ENCODE peak calls at places on chromosomes 3 and 15, in seven cellular contexts. J is AG09309, L is left ventricle myocardium inferior, I is esophagus muscularis mucosa, P is MM.1S, O is thoracic aorta, A is body of pancreas. K is an unnamed sample.

GRCh38 chr3:83842511-83842910 is 1116.3 kb upstream of the CADM2 start:
- DNase-seq in J (no peak), L (no peak), I (no peak), P (no peak), O (no peak), A (no peak), K (no peak)

GRCh38 chr3:54915976-54916375 is 11.9 kb downstream of the LRTM1 start:
- DNase-seq in J (no peak), L (no peak), I (no peak), P (no peak), O (no peak), A (no peak), K (no peak)

GRCh38 chr15:71443538-71443937 is 328.3 kb downstream of the THSD4 start:
- DNase-seq in J (no peak), L (peak), I (no peak), P (peak), O (no peak), A (peak), K (no peak)

GRCh38 chr3:94862703-94863102 is 799.8 kb downstream of the NSUN3 start:
- DNase-seq in J (no peak), L (no peak), I (no peak), P (peak), O (no peak), A (no peak), K (no peak)

GRCh38 chr3:11558918-11559815 is 84.5 kb downstream of the VGLL4 start:
- DNase-seq in J (no peak), L (peak), I (no peak), P (no peak), O (no peak), A (peak), K (peak)

GRCh38 chr3:32781211-32781968 is 36.4 kb upstream of the TRIM71 start:
- DNase-seq in J (no peak), L (peak), I (no peak), P (peak), O (no peak), A (peak), K (peak)

GRCh38 chr3:4550957-4551754 is 58.0 kb downstream of the ITPR1 start:
- DNase-seq in J (no peak), L (peak), I (peak), P (no peak), O (no peak), A (no peak), K (no peak)

GRCh38 chr3:72767927-72768880 is 80.0 kb downstream of the SHQ1 start:
- DNase-seq in J (no peak), L (no peak), I (no peak), P (no peak), O (no peak), A (no peak), K (no peak)

GRCh38 chr3:8802256-8802655 is 32.8 kb upstream of the OXTR start:
- DNase-seq in J (no peak), L (no peak), I (no peak), P (no peak), O (no peak), A (no peak), K (no peak)

GRCh38 chr15:66901336-66902100 is 163.9 kb upstream of the SMAD3 start:
- DNase-seq in J (no peak), L (no peak), I (no peak), P (no peak), O (no peak), A (no peak), K (no peak)

GRCh38 chr15:51801391-51801835 is 28.0 kb upstream of the TMOD3 start:
- DNase-seq in J (no peak), L (peak), I (no peak), P (no peak), O (no peak), A (peak), K (no peak)

GRCh38 chr15:29682361-29682760 is 139.9 kb downstream of the TJP1 start:
- DNase-seq in J (no peak), L (no peak), I (no peak), P (no peak), O (no peak), A (no peak), K (no peak)

GRCh38 chr3:144241381-144241780 is 269.8 kb downstream of the DIPK2A start:
- DNase-seq in J (peak), L (no peak), I (no peak), P (no peak), O (no peak), A (no peak), K (no peak)

GRCh38 chr3:59043391-59043790 is 6.4 kb downstream of the CFAP20DC start:
- DNase-seq in J (no peak), L (no peak), I (no peak), P (no peak), O (no peak), A (no peak), K (no peak)

GRCh38 chr3:160125188-160125587 is 100.0 kb upstream of the C3orf80 start:
- DNase-seq in J (no peak), L (no peak), I (no peak), P (no peak), O (no peak), A (no peak), K (no peak)

GRCh38 chr3:34727700-34728099 is 911.6 kb upstream of the ARPP21 start:
- DNase-seq in J (no peak), L (no peak), I (no peak), P (no peak), O (no peak), A (no peak), K (no peak)

GRCh38 chr3:23455084-23455483 is 252.0 kb downstream of the UBE2E2 start:
- DNase-seq in J (peak), L (no peak), I (no peak), P (no peak), O (no peak), A (no peak), K (no peak)

GRCh38 chr3:183252973-183253363 is at the start of gene B3GNT5:
- DNase-seq in J (no peak), L (peak), I (no peak), P (no peak), O (no peak), A (peak), K (peak)

GRCh38 chr15:86663304-86663703 is 583.6 kb downstream of the AGBL1 start:
- DNase-seq in J (no peak), L (no peak), I (no peak), P (no peak), O (no peak), A (no peak), K (no peak)

GRCh38 chr3:167100651-167101050 is 279.4 kb downstream of the ZBBX start:
- DNase-seq in J (no peak), L (no peak), I (no peak), P (no peak), O (no peak), A (no peak), K (no peak)

GRCh38 chr3:31546152-31546551 is 13.4 kb downstream of the STT3B start:
- DNase-seq in J (no peak), L (no peak), I (no peak), P (no peak), O (no peak), A (no peak), K (no peak)

GRCh38 chr15:65095011-65095746 is 18.6 kb downstream of the KBTBD13 start:
- DNase-seq in J (no peak), L (no peak), I (no peak), P (no peak), O (no peak), A (no peak), K (no peak)

GRCh38 chr3:182136008-182136910 is 424.5 kb downstream of the SOX2 start:
- DNase-seq in J (no peak), L (no peak), I (no peak), P (no peak), O (no peak), A (no peak), K (no peak)

GRCh38 chr3:160331127-160331937 is 67.7 kb downstream of the IFT80 start:
- DNase-seq in J (peak), L (no peak), I (no peak), P (no peak), O (no peak), A (no peak), K (no peak)

GRCh38 chr3:186931487-186932280 is 1.4 kb downstream of the ST6GAL1 start:
- DNase-seq in J (no peak), L (peak), I (no peak), P (peak), O (no peak), A (peak), K (peak)

GRCh38 chr3:18724456-18724855 is 299.3 kb upstream of the SATB1 start:
- DNase-seq in J (no peak), L (no peak), I (no peak), P (no peak), O (no peak), A (no peak), K (no peak)

GRCh38 chr3:31095254-31095653 is 200.8 kb upstream of the GADL1 start:
- DNase-seq in J (no peak), L (no peak), I (no peak), P (no peak), O (no peak), A (no peak), K (no peak)

GRCh38 chr3:120838441-120839091 is 69.4 kb upstream of the STXBP5L start:
- DNase-seq in J (no peak), L (no peak), I (no peak), P (peak), O (no peak), A (no peak), K (no peak)

GRCh38 chr3:164326714-164327113 is 751.6 kb downstream of the SI start:
- DNase-seq in J (no peak), L (no peak), I (no peak), P (no peak), O (no peak), A (no peak), K (no peak)

GRCh38 chr3:58839187-58839586 is 172.6 kb upstream of the FAM3D start:
- DNase-seq in J (no peak), L (no peak), I (no peak), P (no peak), O (no peak), A (no peak), K (no peak)

GRCh38 chr3:30557904-30558303 is 48.5 kb upstream of the TGFBR2 start:
- DNase-seq in J (no peak), L (no peak), I (no peak), P (no peak), O (no peak), A (no peak), K (no peak)

GRCh38 chr3:71934520-71934919 is 149.6 kb upstream of the PROK2 start:
- DNase-seq in J (no peak), L (no peak), I (no peak), P (no peak), O (no peak), A (no peak), K (no peak)

DNA sequence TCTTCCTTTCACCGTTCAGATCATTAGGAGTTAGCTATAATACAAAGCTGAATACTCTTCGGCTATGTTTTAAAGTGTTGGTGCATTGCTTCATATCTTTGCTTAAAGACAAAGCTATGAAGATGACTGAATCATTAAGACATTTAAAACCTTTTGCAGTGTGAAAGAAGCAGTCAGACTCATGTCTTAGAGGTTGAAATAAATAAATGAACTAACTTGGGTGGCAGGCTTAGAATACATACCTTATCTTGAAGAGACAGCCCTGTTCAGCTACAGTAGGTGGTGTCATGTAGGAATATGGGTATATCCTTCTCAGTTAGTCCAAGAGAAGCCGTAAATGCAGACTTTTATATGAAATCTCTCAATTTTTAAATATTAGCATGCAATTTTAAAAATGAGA is 63.4 kb downstream of the OPA1 start:
- DNase-seq in J (no peak), L (no peak), I (no peak), P (no peak), O (no peak), A (no peak), K (no peak)
- H3K4me3 ChIP-seq in J (no peak), L (no peak), I (no peak), P (no peak), O (no peak), A (no peak), K (no peak)

DNA sequence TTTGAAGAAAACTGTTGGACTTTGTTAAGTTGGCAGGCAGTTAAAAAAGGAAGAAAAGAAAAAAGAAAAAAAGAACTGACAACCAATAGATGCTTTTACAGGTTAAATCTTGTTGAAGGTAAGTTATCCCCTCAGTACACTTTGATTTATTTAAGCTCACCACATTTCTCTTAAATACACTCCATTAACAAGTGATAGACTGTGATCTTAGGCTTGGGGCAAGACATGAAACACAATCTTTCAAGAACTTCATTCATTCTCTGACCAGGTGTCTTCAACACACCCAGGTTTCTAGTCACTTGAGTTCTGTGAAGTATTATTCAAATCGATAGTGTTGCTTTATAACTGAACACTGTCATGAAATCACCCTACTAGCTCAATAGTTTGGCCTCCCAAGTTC is 751.9 kb downstream of the ROBO1 start:
- DNase-seq in J (no peak), L (no peak), I (no peak), P (no peak), O (no peak), A (no peak), K (no peak)
- H3K4me3 ChIP-seq in J (peak), L (peak), I (no peak), P (peak), O (no peak), A (no peak), K (peak)

DNA sequence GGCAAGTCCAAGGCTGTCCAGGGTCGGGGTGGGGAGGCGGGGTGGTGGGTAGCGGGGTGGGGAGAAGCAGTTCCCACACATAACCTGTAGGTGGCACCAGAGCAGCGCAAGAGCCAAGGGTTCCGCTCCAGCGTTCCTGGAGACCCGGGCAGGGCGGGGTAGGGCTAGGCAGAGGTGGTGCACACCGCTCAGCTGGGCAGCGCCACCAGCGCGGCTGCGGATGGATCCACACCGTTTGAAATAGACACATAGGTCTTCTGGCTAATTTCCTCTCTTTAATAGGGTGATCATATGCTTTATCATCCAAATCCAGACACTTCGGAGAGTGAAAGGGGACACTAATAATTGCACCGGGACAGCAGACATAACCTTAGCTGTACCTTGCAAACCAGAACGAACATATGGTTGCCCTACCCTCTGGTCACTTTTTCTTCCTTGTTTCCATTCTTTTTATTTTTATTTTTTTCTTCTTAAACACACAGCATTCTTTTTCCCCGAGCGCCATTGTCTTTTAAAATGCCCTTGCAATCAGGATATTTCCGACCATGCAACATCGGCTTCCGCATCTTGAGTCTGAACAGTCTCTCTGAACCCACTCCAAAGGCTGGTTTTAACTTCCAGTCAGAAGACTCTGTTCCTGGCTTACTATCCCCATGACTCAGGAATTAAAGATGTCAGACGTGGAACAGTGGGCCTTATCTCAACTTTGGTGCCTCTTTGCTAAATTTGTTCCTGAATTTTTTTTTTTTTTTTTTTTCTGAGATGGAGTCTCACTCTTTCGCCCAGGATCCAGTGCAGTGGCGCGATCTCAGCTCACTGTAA is 12.5 kb upstream of the ZSCAN2 start:
- DNase-seq in J (no peak), L (peak), I (peak), P (peak), O (peak), A (peak), K (peak)
- H3K4me3 ChIP-seq in J (peak), L (peak), I (peak), P (peak), O (peak), A (no peak), K (peak)

GRCh38 chr3:156594229-156594683 is 39.3 kb upstream of the SSR3 start:
- DNase-seq in J (no peak), L (no peak), I (no peak), P (no peak), O (no peak), A (peak), K (no peak)

GRCh38 chr3:156599475-156599874 is 44.6 kb upstream of the SSR3 start:
- DNase-seq in J (no peak), L (no peak), I (no peak), P (no peak), O (no peak), A (no peak), K (no peak)

GRCh38 chr3:156599061-156599460 is 44.1 kb upstream of the SSR3 start:
- DNase-seq in J (no peak), L (no peak), I (no peak), P (no peak), O (no peak), A (no peak), K (no peak)

GRCh38 chr3:156598413-156598812 is 43.5 kb upstream of the SSR3 start:
- DNase-seq in J (no peak), L (no peak), I (no peak), P (no peak), O (no peak), A (no peak), K (no peak)

GRCh38 chr3:156593814-156594213 is 38.9 kb upstream of the SSR3 start:
- DNase-seq in J (no peak), L (no peak), I (no peak), P (no peak), O (no peak), A (no peak), K (no peak)
- H3K4me3 ChIP-seq in J (no peak), L (peak), I (no peak), P (no peak), O (no peak), A (no peak), K (no peak)

GRCh38 chr15:88636654-88637053 is 2.2 kb upstream of the ISG20 start:
- DNase-seq in J (no peak), L (no peak), I (no peak), P (no peak), O (no peak), A (no peak), K (no peak)

GRCh38 chr15:88631464-88632028 is 7.3 kb upstream of the ISG20 start:
- DNase-seq in J (no peak), L (no peak), I (no peak), P (no peak), O (no peak), A (no peak), K (no peak)

GRCh38 chr15:88636039-88636438 is 2.8 kb upstream of the ISG20 start:
- DNase-seq in J (no peak), L (no peak), I (no peak), P (no peak), O (no peak), A (peak), K (no peak)

GRCh38 chr15:88635343-88635742 is 3.5 kb upstream of the ISG20 start:
- DNase-seq in J (no peak), L (no peak), I (no peak), P (peak), O (no peak), A (no peak), K (no peak)

DNA sequence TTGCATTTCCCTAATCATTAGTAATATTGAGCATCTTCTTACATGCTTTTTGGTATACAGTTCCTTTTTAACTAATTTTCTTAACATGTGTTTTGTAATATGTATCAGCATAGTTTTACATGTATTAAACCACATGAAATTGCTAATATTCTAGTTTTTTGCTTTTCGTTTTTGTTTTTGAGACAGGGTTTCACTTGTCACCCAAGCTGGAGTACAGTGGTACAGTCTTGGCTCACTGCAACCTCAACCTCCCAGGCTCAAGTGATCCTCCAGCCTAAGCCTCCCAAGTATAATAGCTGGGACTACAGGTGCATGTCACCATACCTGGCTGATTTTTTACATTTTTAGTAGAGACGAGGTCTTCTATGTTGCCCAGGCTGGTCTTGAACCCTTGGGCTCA is 4.4 kb upstream of the ISG20 start:
- DNase-seq in J (no peak), L (no peak), I (no peak), P (peak), O (no peak), A (no peak), K (no peak)
- H3K4me3 ChIP-seq in J (no peak), L (no peak), I (no peak), P (no peak), O (no peak), A (no peak), K (no peak)

DNA sequence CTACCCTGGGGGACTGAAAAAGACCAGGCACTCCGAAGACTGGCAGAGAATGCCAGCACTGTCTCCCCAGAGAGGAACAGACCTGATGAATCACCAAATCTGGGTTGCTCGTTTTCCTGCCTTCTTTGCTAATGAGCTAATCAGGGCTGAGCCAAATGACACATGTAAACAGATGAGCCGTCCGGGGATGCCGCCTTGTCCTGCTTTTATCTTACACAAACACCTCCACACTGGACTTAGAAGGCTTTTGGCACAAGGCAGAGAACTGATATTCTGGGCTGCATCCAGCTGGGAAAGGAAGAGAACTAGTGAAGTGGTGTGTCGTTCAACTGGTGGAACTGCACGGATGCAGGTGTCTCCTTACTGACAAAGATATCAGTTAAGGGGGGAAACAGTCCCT is 88.1 kb downstream of the MECOM start:
- DNase-seq in J (no peak), L (no peak), I (no peak), P (no peak), O (no peak), A (no peak), K (no peak)
- H3K4me3 ChIP-seq in J (no peak), L (no peak), I (no peak), P (no peak), O (peak), A (no peak), K (no peak)

DNA sequence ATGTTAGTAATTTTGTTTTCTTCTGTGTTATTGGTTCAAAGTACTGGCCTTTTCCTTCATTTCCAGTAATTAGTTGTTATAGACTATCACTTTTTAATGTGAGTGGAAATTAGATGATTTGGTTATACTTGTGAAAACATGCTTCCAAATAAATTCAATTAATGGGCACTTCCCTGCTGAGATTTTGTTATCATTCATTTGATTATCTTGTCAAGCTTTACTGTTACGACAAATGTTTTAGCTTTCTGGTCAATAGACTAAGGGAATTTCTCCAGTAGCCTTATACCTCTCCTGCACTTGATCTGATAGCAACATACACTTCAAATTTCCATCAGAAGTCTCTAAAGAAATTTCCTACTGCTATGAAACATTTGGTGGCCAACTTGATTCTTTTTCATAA is 573.9 kb upstream of the NAALADL2 start:
- DNase-seq in J (no peak), L (no peak), I (no peak), P (no peak), O (no peak), A (no peak), K (no peak)
- H3K4me3 ChIP-seq in J (no peak), L (no peak), I (no peak), P (no peak), O (no peak), A (no peak), K (no peak)